ENCODE peak calls at places on chromosomes 3 and 15, in seven cellular contexts. H is naive thymus-derived CD8-positive, alpha-beta T cell; B is stimulated activated CD4-positive, alpha-beta T cell treated with anti-CD3 and anti-CD28 coated beads, Interleukin-12 subunit alpha, Interleukin-12 subunit beta, amount 100 ng/mL, for 4 hours; T is EL; J is fibroblast of pulmonary artery; R is AG08396; F is cardiac muscle cell. Y is an unnamed sample.

GRCh38 chr3:113531826-113532697 is at the start of gene SIDT1:
- DNase-seq in H (peak; percentile 62), B (peak; percentile 54), T (peak; percentile 35), J (no peak), R (no peak), F (peak; percentile 15), Y (peak; percentile 35)

GRCh38 chr15:100468265-100468664 is 60.5 kb downstream of the CERS3 start:
- DNase-seq in H (no peak), B (no peak), T (peak; percentile 64), J (peak; percentile 64), R (no peak), F (peak; percentile 28), Y (peak; percentile 47)

GRCh38 chr15:38610748-38611147 is 46.1 kb upstream of the RASGRP1 start:
- DNase-seq in H (no peak), B (no peak), T (no peak), J (no peak), R (no peak), F (no peak), Y (no peak)

GRCh38 chr3:52443268-52443610 is 1.7 kb downstream of the SEMA3G start:
- DNase-seq in H (no peak), B (no peak), T (no peak), J (no peak), R (no peak), F (no peak), Y (no peak)

GRCh38 chr3:42118762-42119361 is 27.7 kb downstream of the TRAK1 start:
- DNase-seq in H (no peak), B (no peak), T (peak; percentile 43), J (peak; percentile 49), R (no peak), F (peak; percentile 52), Y (peak; percentile 50)

GRCh38 chr3:54827766-54828165 is 100.1 kb downstream of the LRTM1 start:
- DNase-seq in H (no peak), B (no peak), T (no peak), J (no peak), R (no peak), F (no peak), Y (no peak)

GRCh38 chr15:25176991-25177954 is 222.5 kb downstream of the SNRPN start:
- DNase-seq in H (no peak), B (no peak), T (no peak), J (no peak), R (no peak), F (no peak), Y (no peak)

GRCh38 chr15:89496155-89497098 is at the start of gene RHCG:
- DNase-seq in H (no peak), B (no peak), T (peak; percentile 16), J (peak; percentile 50), R (no peak), F (peak; percentile 72), Y (peak; percentile 53)

GRCh38 chr15:62647195-62647865 is 395.2 kb upstream of the TPM1 start:
- DNase-seq in H (no peak), B (no peak), T (peak; percentile 85), J (peak; percentile 47), R (peak; percentile 29), F (no peak), Y (peak; percentile 89)

GRCh38 chr3:41688595-41689380 is 273.1 kb downstream of the ULK4 start:
- DNase-seq in H (no peak), B (no peak), T (no peak), J (peak; percentile 82), R (no peak), F (no peak), Y (peak; percentile 89)

GRCh38 chr3:170180952-170181876 is at the start of gene PHC3:
- DNase-seq in H (peak; percentile 90), B (peak; percentile 89), T (peak; percentile 93), J (peak; percentile 90), R (peak; percentile 99), F (peak; percentile 95), Y (peak; percentile 98)

GRCh38 chr3:173618703-173619102 is 221.2 kb downstream of the NLGN1 start:
- DNase-seq in H (no peak), B (no peak), T (no peak), J (no peak), R (no peak), F (no peak), Y (no peak)

GRCh38 chr3:162719684-162720341 is 1223.2 kb downstream of the OTOL1 start:
- DNase-seq in H (no peak), B (no peak), T (peak; percentile 92), J (peak; percentile 92), R (peak; percentile 45), F (peak; percentile 8), Y (peak; percentile 87)

GRCh38 chr3:58999779-59000170 is 50.0 kb downstream of the CFAP20DC start:
- DNase-seq in H (no peak), B (no peak), T (no peak), J (peak; percentile 9), R (no peak), F (no peak), Y (no peak)

GRCh38 chr15:42138411-42138810 is 18.0 kb downstream of the PLA2G4F start:
- DNase-seq in H (no peak), B (no peak), T (no peak), J (no peak), R (no peak), F (no peak), Y (no peak)

GRCh38 chr3:105866656-105867653 is 1.9 kb downstream of the CBLB start:
- DNase-seq in H (no peak), B (no peak), T (peak; percentile 45), J (peak; percentile 69), R (no peak), F (no peak), Y (peak; percentile 40)

GRCh38 chr15:81327526-81327925 is 3.6 kb upstream of the STARD5 start:
- DNase-seq in H (no peak), B (no peak), T (peak; percentile 87), J (peak; percentile 86), R (peak; percentile 66), F (no peak), Y (peak; percentile 89)

GRCh38 chr15:96331141-96331941 is 841 bp downstream of the NR2F2 start:
- DNase-seq in H (no peak), B (no peak), T (no peak), J (peak; percentile 80), R (peak; percentile 46), F (no peak), Y (peak; percentile 70)

GRCh38 chr3:45322616-45323015 is 65.8 kb upstream of the LARS2 start:
- DNase-seq in H (no peak), B (no peak), T (no peak), J (no peak), R (no peak), F (no peak), Y (no peak)

GRCh38 chr3:154718716-154719115 is 288.7 kb upstream of the GPR149 start:
- DNase-seq in H (no peak), B (no peak), T (no peak), J (no peak), R (no peak), F (no peak), Y (no peak)

GRCh38 chr3:157239082-157239704 is 79.2 kb upstream of the CCNL1 start:
- DNase-seq in H (peak; percentile 57), B (peak; percentile 66), T (peak; percentile 56), J (peak; percentile 66), R (peak; percentile 36), F (peak; percentile 81), Y (peak; percentile 58)

Y was measured in astrocyte of the hippocampus.